ENCODE peak calls at places on chromosomes 1 and 21, in six cellular contexts. D is psoas muscle, U is prostate gland, H is heart left ventricle, A is astrocyte, M is Panc1. B is an unnamed sample. For H3K4me1, the result is how much of the 10 kb centered on the place peaks cover.

GRCh38 chr1:54356680-54357147 is 49.5 kb downstream of the SSBP3 start:
- DNase-seq in U (no peak), A (no peak), H (no peak), M (no peak), D (no peak), B (no peak)

GRCh38 chr1:177472567-177472966 is 301.8 kb downstream of the BRINP2 start:
- DNase-seq in D (no peak), A (no peak), U (no peak), M (no peak), H (no peak), B (no peak)

GRCh38 chr1:214427871-214428277 is 123.5 kb downstream of the PTPN14 start:
- DNase-seq in M (peak), H (no peak), D (no peak), A (peak), U (no peak), B (no peak)

GRCh38 chr1:153796786-153797659 is 21.8 kb downstream of the SLC27A3 start:
- DNase-seq in H (peak), M (peak), U (peak), D (peak), A (peak), B (peak)

GRCh38 chr1:214296860-214297699 is 16.1 kb downstream of the SMYD2 start:
- DNase-seq in M (no peak), H (no peak), D (no peak), A (peak), U (no peak), B (no peak)

GRCh38 chr21:24050233-24050632 is 1557.0 kb downstream of the MRPL39 start:
- DNase-seq in A (no peak), U (no peak), H (no peak), D (no peak), M (no peak), B (no peak)

GRCh38 chr1:97827887-97828286 is 92.9 kb downstream of the DPYD start:
- DNase-seq in U (no peak), A (peak), H (no peak), D (no peak), M (no peak), B (no peak)

GRCh38 chr1:47776554-47777156 is 220.5 kb downstream of the TRABD2B start:
- DNase-seq in A (no peak), M (no peak), U (no peak), D (no peak), H (no peak), B (no peak)

GRCh38 chr1:119743308-119743707 is 25.4 kb downstream of the HMGCS2 start:
- DNase-seq in H (no peak), D (no peak), A (no peak), M (no peak), U (no peak), B (no peak)

GRCh38 chr1:92877792-92878191 is 46.0 kb downstream of the RPL5 start:
- DNase-seq in M (no peak), U (no peak), A (peak), D (no peak), H (no peak), B (no peak)

GRCh38 chr1:23216771-23217420 is 406 bp downstream of the HTR1D start:
- DNase-seq in H (no peak), D (no peak), M (no peak), U (no peak), A (no peak), B (no peak)

GRCh38 chr21:31967334-31967733 is 94.5 kb downstream of the HUNK start:
- DNase-seq in M (no peak), A (no peak), D (no peak), U (no peak), H (no peak), B (no peak)

GRCh38 chr1:27166351-27166802 is 11.5 kb upstream of the SLC9A1 start:
- DNase-seq in M (no peak), D (no peak), U (no peak), A (peak), H (no peak), B (no peak)

GRCh38 chr1:227885648-227886502 is 61.9 kb downstream of the WNT9A start:
- DNase-seq in M (no peak), H (peak), D (peak), A (peak), U (peak), B (peak)

GRCh38 chr1:226135059-226135651 is 51.4 kb downstream of the ACBD3 start:
- DNase-seq in D (no peak), H (peak), U (peak), A (peak), M (no peak), B (peak)

GRCh38 chr1:71273326-71273725 is 192.5 kb upstream of the ZRANB2 start:
- DNase-seq in M (no peak), U (no peak), A (no peak), H (no peak), D (no peak), B (no peak)

GRCh38 chr1:230303069-230303468 is 123.1 kb downstream of the PGBD5 start:
- DNase-seq in H (no peak), A (no peak), U (no peak), M (no peak), D (peak), B (no peak)

GRCh38 chr1:56940039-56940438 is 25.8 kb downstream of the C8B start:
- DNase-seq in U (no peak), H (no peak), M (no peak), A (no peak), D (no peak), B (no peak)

GRCh38 chr1:8384577-8384976 is 66.7 kb downstream of the SLC45A1 start:
- DNase-seq in A (no peak), M (no peak), H (no peak), U (no peak), D (peak), B (no peak)

GRCh38 chr1:178145605-178146004 is 51.7 kb downstream of the RASAL2 start:
- DNase-seq in M (no peak), U (no peak), A (no peak), D (no peak), H (no peak), B (no peak)

GRCh38 chr1:164033782-164034181 is 525.2 kb upstream of the PBX1 start:
- DNase-seq in M (no peak), D (no peak), H (no peak), A (no peak), U (no peak), B (no peak)

GRCh38 chr1:201731142-201731541 is 97.8 kb upstream of the IPO9 start:
- DNase-seq in A (no peak), H (no peak), D (no peak), M (no peak), U (no peak), B (no peak)

GRCh38 chr1:219825355-219825754 is 103.0 kb downstream of the SLC30A10 start:
- DNase-seq in U (no peak), D (no peak), H (no peak), M (no peak), A (no peak), B (no peak)

GRCh38 chr1:10561497-10561896 is 86.7 kb downstream of the PEX14 start:
- DNase-seq in U (no peak), H (no peak), M (no peak), D (no peak), A (peak), B (no peak)

GRCh38 chr1:66335859-66336640 is 197.9 kb upstream of the SGIP1 start:
- DNase-seq in H (peak), A (no peak), D (peak), U (peak), M (no peak), B (peak)

GRCh38 chr1:111515291-111516007 is 12.0 kb upstream of the ADORA3 start:
- DNase-seq in U (no peak), D (peak), M (no peak), H (peak), A (peak), B (peak)

GRCh38 chr1:230772457-230773395 is 25.5 kb downstream of the CAPN9 start:
- DNase-seq in U (peak), M (no peak), A (peak), D (peak), H (peak), B (peak)

GRCh38 chr1:10402729-10403274 is 3.9 kb downstream of the PGD start:
- DNase-seq in H (no peak), A (peak), M (no peak), U (no peak), D (no peak), B (no peak)

GRCh38 chr1:7315316-7315715 is 455.8 kb upstream of the VAMP3 start:
- DNase-seq in D (no peak), H (no peak), A (peak), M (no peak), U (no peak), B (no peak)

GRCh38 chr1:44016875-44017400 is 14.3 kb downstream of the SLC6A9 start:
- DNase-seq in H (peak), M (no peak), A (peak), U (no peak), D (no peak), B (no peak)

GRCh38 chr1:108595510-108595909 is 35.6 kb downstream of the EEIG2 start:
- DNase-seq in M (no peak), U (no peak), H (no peak), A (peak), D (no peak), B (no peak)

GRCh38 chr1:180691322-180691721 is 59.5 kb downstream of the XPR1 start:
- DNase-seq in M (no peak), D (no peak), H (no peak), A (peak), U (no peak), B (no peak)

GRCh38 chr1:99705385-99705784 is 59.5 kb downstream of the PALMD start:
- DNase-seq in H (no peak), D (no peak), M (no peak), A (no peak), U (no peak), B (no peak)

GRCh38 chr1:239428311-239428710 is 41.9 kb downstream of the CHRM3 start:
- DNase-seq in D (no peak), M (no peak), H (no peak), U (no peak), A (peak), B (no peak)

GRCh38 chr21:31351438-31351837 is 7.4 kb upstream of the TIAM1 start:
- DNase-seq in D (no peak), U (no peak), M (no peak), A (peak), H (no peak), B (no peak)

GRCh38 chr1:4411862-4412261 is 242.5 kb upstream of the AJAP1 start:
- DNase-seq in M (no peak), A (no peak), H (no peak), D (no peak), U (no peak), B (no peak)

GRCh38 chr1:206048582-206048981 is 4.4 kb upstream of the RHEX start:
- DNase-seq in M (no peak), H (peak), U (no peak), A (no peak), D (no peak), B (no peak)

GRCh38 chr1:31441970-31442647 is 29.1 kb downstream of the SERINC2 start:
- DNase-seq in H (no peak), U (no peak), D (no peak), M (no peak), A (no peak), B (no peak)

GRCh38 chr1:3403388-3404179 is 50.9 kb upstream of the ARHGEF16 start:
- DNase-seq in U (no peak), H (no peak), D (no peak), M (no peak), A (no peak), B (no peak)

GRCh38 chr1:200372095-200372884 is 37.5 kb downstream of the ZNF281 start:
- DNase-seq in H (no peak), U (peak), D (no peak), M (peak), A (peak), B (no peak)

GRCh38 chr1:200369131-200369530 is 40.7 kb downstream of the ZNF281 start:
- DNase-seq in U (no peak), D (no peak), H (no peak), M (no peak), A (no peak), B (no peak)

GRCh38 chr1:200368556-200368955 is 41.3 kb downstream of the ZNF281 start:
- DNase-seq in A (no peak), U (no peak), M (no peak), H (no peak), D (no peak), B (no peak)

GRCh38 chr1:200367841-200368534 is 41.8 kb downstream of the ZNF281 start:
- DNase-seq in D (no peak), H (peak), M (no peak), U (no peak), A (peak), B (no peak)

DNA sequence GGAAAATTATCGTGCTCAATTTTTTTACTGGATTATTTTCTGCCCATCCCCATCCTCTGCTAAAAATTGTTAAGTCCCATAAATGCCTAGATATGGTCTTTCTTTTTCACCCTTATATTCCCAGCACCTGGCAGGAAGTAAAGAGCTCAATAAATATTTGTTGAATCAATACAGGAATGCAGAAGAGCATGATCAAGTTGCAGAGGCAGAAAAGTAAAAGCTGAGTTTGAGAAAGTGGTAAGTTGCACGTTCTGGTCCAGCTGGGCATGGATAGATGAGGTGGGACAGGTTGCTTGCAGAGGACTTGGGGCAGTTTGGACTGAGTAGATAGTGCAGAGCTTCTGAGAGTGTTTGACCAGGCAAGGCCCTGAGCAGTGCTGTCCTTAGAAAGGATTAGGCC is 40.1 kb downstream of the ZNF281 start:
- DNase-seq in H (no peak), U (no peak), A (no peak), M (no peak), D (no peak), B (no peak)
- H3K4me1 ChIP-seq in H (under half), U (under half), A (half or more), M (under half), D (under half), B (under half)

DNA sequence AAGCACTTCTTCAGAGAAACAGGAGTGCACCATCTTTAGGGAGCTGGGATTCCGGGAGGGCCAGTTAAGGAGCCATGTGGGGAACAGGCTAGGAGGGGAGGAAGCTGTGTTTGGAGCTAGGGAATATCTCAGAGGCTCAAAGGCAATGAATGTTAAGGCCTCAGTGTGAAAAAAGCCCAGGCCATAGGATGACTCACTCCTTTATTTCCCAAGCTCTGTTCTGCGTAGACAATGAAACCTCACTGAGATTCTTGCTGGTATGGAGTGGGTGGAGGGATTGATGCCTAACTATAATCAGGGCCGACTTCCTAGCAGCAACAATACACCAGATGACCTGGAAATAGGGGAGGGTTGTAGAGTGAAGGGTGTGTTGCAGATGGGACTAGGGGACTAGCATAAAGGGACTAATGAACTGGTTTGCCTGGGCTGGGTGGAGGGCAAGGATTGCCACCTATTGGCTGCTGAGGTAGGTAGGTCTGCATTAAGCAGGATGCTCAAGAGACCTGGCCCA is 2.1 kb downstream of the GNAT2 start:
- DNase-seq in D (no peak), H (no peak), U (no peak), A (peak), M (no peak), B (no peak)
- TF ChIP-seq CTCF in D (no peak), H (no peak), U (no peak), A (no peak), M (no peak), B (no peak)

DNA sequence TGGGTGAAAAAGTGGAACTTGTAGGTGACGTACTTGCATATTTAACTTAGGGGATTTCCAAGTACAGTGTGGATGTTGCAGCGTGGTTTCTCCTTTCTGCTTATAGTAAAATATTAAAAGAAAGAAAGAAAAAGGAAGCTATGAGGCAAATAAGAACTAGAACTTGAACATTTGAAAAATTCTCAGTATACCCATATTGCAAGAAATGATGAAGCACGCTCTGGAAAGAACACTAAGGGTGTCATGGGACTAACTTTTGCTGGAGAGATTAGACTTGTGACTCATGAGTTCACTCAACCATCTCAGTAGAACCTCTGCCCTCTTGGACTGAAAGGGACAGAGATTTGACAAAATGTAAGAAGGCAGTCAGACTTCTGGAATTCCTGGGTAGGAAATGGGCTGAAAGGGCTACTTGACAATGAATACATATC is 704.5 kb upstream of the ADGRL4 start:
- DNase-seq in A (peak), D (no peak), U (no peak), H (no peak), M (no peak), B (no peak)
- H3K4me1 ChIP-seq in A (under half), D (under half), U (under half), H (under half), M (under half), B (under half)

GRCh38 chr21:22575165-22575584 is 1577.0 kb downstream of the NCAM2 start:
- DNase-seq in D (no peak), M (no peak), A (no peak), U (no peak), H (no peak), B (no peak)
- TF ChIP-seq CTCF in D (no peak), M (peak), A (peak), U (no peak), H (peak), B (peak)

DNA sequence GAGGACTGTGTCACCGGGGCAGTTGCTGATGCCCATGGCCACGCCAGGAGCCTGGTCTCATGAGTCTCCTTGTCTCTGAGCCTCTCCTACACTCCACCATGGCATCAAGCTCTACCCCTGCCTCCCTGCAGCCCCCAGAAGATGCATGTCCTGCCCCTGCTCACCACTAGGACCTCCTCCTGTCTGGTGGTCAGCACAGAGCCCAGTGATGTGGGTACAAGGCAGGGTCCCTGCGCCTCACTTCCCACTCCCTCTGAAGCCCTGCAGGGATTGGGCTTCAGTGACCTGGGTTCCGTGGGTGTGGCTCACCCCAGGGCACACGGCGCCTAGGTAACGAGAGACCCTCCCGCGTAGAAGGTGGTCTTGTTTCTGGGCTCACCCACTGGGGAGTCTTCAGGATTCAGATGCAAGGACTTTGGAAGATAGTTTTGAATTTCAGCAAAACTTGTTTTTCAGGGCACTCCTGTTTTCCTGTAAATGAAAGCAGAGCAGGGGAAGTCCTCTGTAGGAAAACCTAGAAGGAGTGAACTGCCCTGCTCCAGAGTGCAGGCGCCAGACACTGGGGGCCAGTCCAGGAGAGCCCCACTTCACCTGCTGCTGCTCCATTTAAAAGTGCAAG is 2.8 kb downstream of the COL18A1 start:
- DNase-seq in D (peak), A (no peak), M (no peak), H (no peak), U (no peak), B (peak)
- H3K4me1 ChIP-seq in D (under half), A (under half), M (half or more), H (half or more), U (under half), B (half or more)